ENCODE peak calls at places on chromosomes 7 and 10, in six cellular contexts. One of them, this sample, is unnamed.

GRCh38 chr10:68342909-68343516 is 10.3 kb upstream of the PBLD start:
- DNase-seq in posterior cingulate gyrus: no peak
- DNase-seq in stimulated activated CD8-positive, alpha-beta memory T cell treated with anti-CD3 and anti-CD28 coated beads, Interleukin-2, amount 100 ng/mL, for 48 hours: no peak
- DNase-seq in effector memory CD8-positive, alpha-beta T cell: no peak
- DNase-seq in iris pigment epithelial cell: no peak
- DNase-seq in stromal cell of bone marrow: no peak
- DNase-seq in this sample: no peak

GRCh38 chr10:6176691-6177231 is 26.0 kb upstream of the PFKFB3 start:
- DNase-seq in iris pigment epithelial cell: peak; percentile 39
- DNase-seq in stimulated activated CD8-positive, alpha-beta memory T cell treated with anti-CD3 and anti-CD28 coated beads, Interleukin-2, amount 100 ng/mL, for 48 hours: no peak
- DNase-seq in stromal cell of bone marrow: no peak
- DNase-seq in posterior cingulate gyrus: no peak
- DNase-seq in effector memory CD8-positive, alpha-beta T cell: no peak
- DNase-seq in this sample: no peak

GRCh38 chr7:121803041-121803440 is 69.9 kb upstream of the PTPRZ1 start:
- DNase-seq in stromal cell of bone marrow: no peak
- DNase-seq in stimulated activated CD8-positive, alpha-beta memory T cell treated with anti-CD3 and anti-CD28 coated beads, Interleukin-2, amount 100 ng/mL, for 48 hours: no peak
- DNase-seq in iris pigment epithelial cell: no peak
- DNase-seq in posterior cingulate gyrus: no peak
- DNase-seq in effector memory CD8-positive, alpha-beta T cell: no peak
- DNase-seq in this sample: no peak

GRCh38 chr7:33813331-33813730 is 92.0 kb upstream of the BMPER start:
- DNase-seq in effector memory CD8-positive, alpha-beta T cell: no peak
- DNase-seq in iris pigment epithelial cell: peak; percentile 22
- DNase-seq in posterior cingulate gyrus: no peak
- DNase-seq in stromal cell of bone marrow: no peak
- DNase-seq in stimulated activated CD8-positive, alpha-beta memory T cell treated with anti-CD3 and anti-CD28 coated beads, Interleukin-2, amount 100 ng/mL, for 48 hours: no peak
- DNase-seq in this sample: no peak

GRCh38 chr7:77702451-77703219 is 6.4 kb downstream of the RSBN1L start:
- DNase-seq in stromal cell of bone marrow: no peak
- DNase-seq in effector memory CD8-positive, alpha-beta T cell: no peak
- DNase-seq in posterior cingulate gyrus: no peak
- DNase-seq in iris pigment epithelial cell: no peak
- DNase-seq in stimulated activated CD8-positive, alpha-beta memory T cell treated with anti-CD3 and anti-CD28 coated beads, Interleukin-2, amount 100 ng/mL, for 48 hours: no peak
- DNase-seq in this sample: no peak

GRCh38 chr10:102832987-102833386 is 4.2 kb downstream of the CYP17A1 start:
- DNase-seq in stimulated activated CD8-positive, alpha-beta memory T cell treated with anti-CD3 and anti-CD28 coated beads, Interleukin-2, amount 100 ng/mL, for 48 hours: no peak
- DNase-seq in posterior cingulate gyrus: no peak
- DNase-seq in iris pigment epithelial cell: no peak
- DNase-seq in stromal cell of bone marrow: no peak
- DNase-seq in effector memory CD8-positive, alpha-beta T cell: no peak
- DNase-seq in this sample: no peak

GRCh38 chr7:151439855-151440798 is at the start of gene CRYGN:
- DNase-seq in stimulated activated CD8-positive, alpha-beta memory T cell treated with anti-CD3 and anti-CD28 coated beads, Interleukin-2, amount 100 ng/mL, for 48 hours: no peak
- DNase-seq in posterior cingulate gyrus: no peak
- DNase-seq in iris pigment epithelial cell: no peak
- DNase-seq in stromal cell of bone marrow: no peak
- DNase-seq in effector memory CD8-positive, alpha-beta T cell: no peak
- DNase-seq in this sample: no peak

GRCh38 chr7:117803476-117803875 is 69.8 kb downstream of the CTTNBP2 start:
- DNase-seq in iris pigment epithelial cell: peak; percentile 17
- DNase-seq in posterior cingulate gyrus: no peak
- DNase-seq in effector memory CD8-positive, alpha-beta T cell: no peak
- DNase-seq in stimulated activated CD8-positive, alpha-beta memory T cell treated with anti-CD3 and anti-CD28 coated beads, Interleukin-2, amount 100 ng/mL, for 48 hours: no peak
- DNase-seq in stromal cell of bone marrow: no peak
- DNase-seq in this sample: no peak

GRCh38 chr10:100021322-100021721 is 11.6 kb upstream of the DNMBP start:
- DNase-seq in posterior cingulate gyrus: no peak
- DNase-seq in stimulated activated CD8-positive, alpha-beta memory T cell treated with anti-CD3 and anti-CD28 coated beads, Interleukin-2, amount 100 ng/mL, for 48 hours: no peak
- DNase-seq in stromal cell of bone marrow: no peak
- DNase-seq in effector memory CD8-positive, alpha-beta T cell: no peak
- DNase-seq in iris pigment epithelial cell: no peak
- DNase-seq in this sample: no peak

GRCh38 chr7:5403442-5403841 is 20.2 kb downstream of the TNRC18 start:
- DNase-seq in stimulated activated CD8-positive, alpha-beta memory T cell treated with anti-CD3 and anti-CD28 coated beads, Interleukin-2, amount 100 ng/mL, for 48 hours: no peak
- DNase-seq in posterior cingulate gyrus: no peak
- DNase-seq in iris pigment epithelial cell: no peak
- DNase-seq in effector memory CD8-positive, alpha-beta T cell: no peak
- DNase-seq in stromal cell of bone marrow: no peak
- DNase-seq in this sample: no peak

GRCh38 chr7:37833107-37833817 is 15.1 kb upstream of the NME8 start:
- DNase-seq in stimulated activated CD8-positive, alpha-beta memory T cell treated with anti-CD3 and anti-CD28 coated beads, Interleukin-2, amount 100 ng/mL, for 48 hours: no peak
- DNase-seq in iris pigment epithelial cell: peak; percentile 40
- DNase-seq in posterior cingulate gyrus: peak; percentile 58
- DNase-seq in effector memory CD8-positive, alpha-beta T cell: peak; percentile 31
- DNase-seq in stromal cell of bone marrow: peak; percentile 26
- DNase-seq in this sample: peak; percentile 8

GRCh38 chr10:46520941-46521340 is 35.5 kb downstream of the GPRIN2 start:
- DNase-seq in stimulated activated CD8-positive, alpha-beta memory T cell treated with anti-CD3 and anti-CD28 coated beads, Interleukin-2, amount 100 ng/mL, for 48 hours: no peak
- DNase-seq in stromal cell of bone marrow: no peak
- DNase-seq in iris pigment epithelial cell: peak; percentile 31
- DNase-seq in effector memory CD8-positive, alpha-beta T cell: no peak
- DNase-seq in posterior cingulate gyrus: peak; percentile 10
- DNase-seq in this sample: no peak

GRCh38 chr10:12957081-12957480 is 44.4 kb downstream of the CCDC3 start:
- DNase-seq in stimulated activated CD8-positive, alpha-beta memory T cell treated with anti-CD3 and anti-CD28 coated beads, Interleukin-2, amount 100 ng/mL, for 48 hours: no peak
- DNase-seq in iris pigment epithelial cell: no peak
- DNase-seq in effector memory CD8-positive, alpha-beta T cell: no peak
- DNase-seq in posterior cingulate gyrus: no peak
- DNase-seq in stromal cell of bone marrow: no peak
- DNase-seq in this sample: no peak

GRCh38 chr10:133336131-133337078 is at the start of gene CALY:
- DNase-seq in stromal cell of bone marrow: no peak
- DNase-seq in effector memory CD8-positive, alpha-beta T cell: peak; percentile 95
- DNase-seq in iris pigment epithelial cell: no peak
- DNase-seq in stimulated activated CD8-positive, alpha-beta memory T cell treated with anti-CD3 and anti-CD28 coated beads, Interleukin-2, amount 100 ng/mL, for 48 hours: no peak
- DNase-seq in posterior cingulate gyrus: peak; percentile 63
- DNase-seq in this sample: peak; percentile 48

GRCh38 chr7:107966701-107967100 is 36.3 kb downstream of the LAMB1 start:
- DNase-seq in stromal cell of bone marrow: peak; percentile 43
- DNase-seq in posterior cingulate gyrus: no peak
- DNase-seq in iris pigment epithelial cell: peak; percentile 91
- DNase-seq in stimulated activated CD8-positive, alpha-beta memory T cell treated with anti-CD3 and anti-CD28 coated beads, Interleukin-2, amount 100 ng/mL, for 48 hours: no peak
- DNase-seq in effector memory CD8-positive, alpha-beta T cell: no peak
- DNase-seq in this sample: no peak

GRCh38 chr10:119655566-119656001 is 4.4 kb downstream of the BAG3 start:
- DNase-seq in iris pigment epithelial cell: peak; percentile 94
- DNase-seq in stromal cell of bone marrow: peak; percentile 54
- DNase-seq in posterior cingulate gyrus: no peak
- DNase-seq in effector memory CD8-positive, alpha-beta T cell: peak; percentile 11
- DNase-seq in stimulated activated CD8-positive, alpha-beta memory T cell treated with anti-CD3 and anti-CD28 coated beads, Interleukin-2, amount 100 ng/mL, for 48 hours: peak; percentile 30
- DNase-seq in this sample: no peak

GRCh38 chr7:157136372-157136771 is 2.4 kb upstream of the UBE3C start:
- DNase-seq in stimulated activated CD8-positive, alpha-beta memory T cell treated with anti-CD3 and anti-CD28 coated beads, Interleukin-2, amount 100 ng/mL, for 48 hours: no peak
- DNase-seq in stromal cell of bone marrow: peak; percentile 55
- DNase-seq in effector memory CD8-positive, alpha-beta T cell: no peak
- DNase-seq in iris pigment epithelial cell: peak; percentile 96
- DNase-seq in posterior cingulate gyrus: no peak
- DNase-seq in this sample: no peak

GRCh38 chr7:48249162-48249561 is 77.9 kb downstream of the ABCA13 start:
- DNase-seq in posterior cingulate gyrus: no peak
- DNase-seq in iris pigment epithelial cell: no peak
- DNase-seq in stimulated activated CD8-positive, alpha-beta memory T cell treated with anti-CD3 and anti-CD28 coated beads, Interleukin-2, amount 100 ng/mL, for 48 hours: no peak
- DNase-seq in effector memory CD8-positive, alpha-beta T cell: no peak
- DNase-seq in stromal cell of bone marrow: no peak
- DNase-seq in this sample: no peak

GRCh38 chr7:87148332-87148955 is 3.8 kb upstream of the DMTF1 start:
- DNase-seq in stimulated activated CD8-positive, alpha-beta memory T cell treated with anti-CD3 and anti-CD28 coated beads, Interleukin-2, amount 100 ng/mL, for 48 hours: no peak
- DNase-seq in effector memory CD8-positive, alpha-beta T cell: no peak
- DNase-seq in iris pigment epithelial cell: peak; percentile 46
- DNase-seq in stromal cell of bone marrow: no peak
- DNase-seq in posterior cingulate gyrus: no peak
- DNase-seq in this sample: no peak

GRCh38 chr7:105990726-105991465 is 27.8 kb downstream of the CDHR3 start:
- DNase-seq in stromal cell of bone marrow: peak; percentile 19
- DNase-seq in posterior cingulate gyrus: no peak
- DNase-seq in effector memory CD8-positive, alpha-beta T cell: no peak
- DNase-seq in stimulated activated CD8-positive, alpha-beta memory T cell treated with anti-CD3 and anti-CD28 coated beads, Interleukin-2, amount 100 ng/mL, for 48 hours: no peak
- DNase-seq in iris pigment epithelial cell: no peak
- DNase-seq in this sample: no peak

GRCh38 chr10:99993994-99994689 is 15.6 kb downstream of the DNMBP start:
- DNase-seq in effector memory CD8-positive, alpha-beta T cell: peak; percentile 22
- DNase-seq in posterior cingulate gyrus: peak; percentile 12
- DNase-seq in stimulated activated CD8-positive, alpha-beta memory T cell treated with anti-CD3 and anti-CD28 coated beads, Interleukin-2, amount 100 ng/mL, for 48 hours: peak; percentile 43
- DNase-seq in iris pigment epithelial cell: peak; percentile 96
- DNase-seq in stromal cell of bone marrow: peak; percentile 84
- DNase-seq in this sample: no peak

GRCh38 chr7:125112741-125113309 is 183.2 kb upstream of the POT1 start:
- DNase-seq in posterior cingulate gyrus: no peak
- DNase-seq in effector memory CD8-positive, alpha-beta T cell: no peak
- DNase-seq in stimulated activated CD8-positive, alpha-beta memory T cell treated with anti-CD3 and anti-CD28 coated beads, Interleukin-2, amount 100 ng/mL, for 48 hours: no peak
- DNase-seq in iris pigment epithelial cell: peak; percentile 47
- DNase-seq in stromal cell of bone marrow: no peak
- DNase-seq in this sample: no peak

GRCh38 chr10:71761105-71761511 is 12.2 kb downstream of the VSIR start:
- DNase-seq in iris pigment epithelial cell: no peak
- DNase-seq in stimulated activated CD8-positive, alpha-beta memory T cell treated with anti-CD3 and anti-CD28 coated beads, Interleukin-2, amount 100 ng/mL, for 48 hours: no peak
- DNase-seq in posterior cingulate gyrus: no peak
- DNase-seq in effector memory CD8-positive, alpha-beta T cell: no peak
- DNase-seq in stromal cell of bone marrow: no peak
- DNase-seq in this sample: no peak

GRCh38 chr7:72538856-72539255 is 126.7 kb upstream of the CALN1 start:
- DNase-seq in posterior cingulate gyrus: no peak
- DNase-seq in stimulated activated CD8-positive, alpha-beta memory T cell treated with anti-CD3 and anti-CD28 coated beads, Interleukin-2, amount 100 ng/mL, for 48 hours: no peak
- DNase-seq in effector memory CD8-positive, alpha-beta T cell: no peak
- DNase-seq in stromal cell of bone marrow: no peak
- DNase-seq in iris pigment epithelial cell: no peak
- DNase-seq in this sample: no peak

GRCh38 chr7:98244871-98245270 is 7.2 kb downstream of the TECPR1 start:
- DNase-seq in iris pigment epithelial cell: no peak
- DNase-seq in stimulated activated CD8-positive, alpha-beta memory T cell treated with anti-CD3 and anti-CD28 coated beads, Interleukin-2, amount 100 ng/mL, for 48 hours: no peak
- DNase-seq in posterior cingulate gyrus: no peak
- DNase-seq in stromal cell of bone marrow: no peak
- DNase-seq in effector memory CD8-positive, alpha-beta T cell: no peak
- DNase-seq in this sample: no peak

GRCh38 chr7:159108491-159108890 is 36.2 kb downstream of the VIPR2 start:
- DNase-seq in stromal cell of bone marrow: no peak
- DNase-seq in effector memory CD8-positive, alpha-beta T cell: no peak
- DNase-seq in stimulated activated CD8-positive, alpha-beta memory T cell treated with anti-CD3 and anti-CD28 coated beads, Interleukin-2, amount 100 ng/mL, for 48 hours: no peak
- DNase-seq in posterior cingulate gyrus: no peak
- DNase-seq in iris pigment epithelial cell: no peak
- DNase-seq in this sample: no peak

GRCh38 chr10:22723343-22723779 is 9.0 kb upstream of the PIP4K2A start:
- DNase-seq in effector memory CD8-positive, alpha-beta T cell: no peak
- DNase-seq in iris pigment epithelial cell: no peak
- DNase-seq in stromal cell of bone marrow: no peak
- DNase-seq in stimulated activated CD8-positive, alpha-beta memory T cell treated with anti-CD3 and anti-CD28 coated beads, Interleukin-2, amount 100 ng/mL, for 48 hours: no peak
- DNase-seq in posterior cingulate gyrus: no peak
- DNase-seq in this sample: peak; percentile 40

GRCh38 chr7:128347573-128348147 is 4.0 kb upstream of the RBM28 start:
- DNase-seq in posterior cingulate gyrus: peak; percentile 68
- DNase-seq in stimulated activated CD8-positive, alpha-beta memory T cell treated with anti-CD3 and anti-CD28 coated beads, Interleukin-2, amount 100 ng/mL, for 48 hours: no peak
- DNase-seq in stromal cell of bone marrow: no peak
- DNase-seq in iris pigment epithelial cell: peak; percentile 34
- DNase-seq in effector memory CD8-positive, alpha-beta T cell: peak; percentile 15
- DNase-seq in this sample: peak; percentile 46

GRCh38 chr10:114905450-114905849 is 32.5 kb upstream of the TRUB1 start:
- DNase-seq in stimulated activated CD8-positive, alpha-beta memory T cell treated with anti-CD3 and anti-CD28 coated beads, Interleukin-2, amount 100 ng/mL, for 48 hours: no peak
- DNase-seq in iris pigment epithelial cell: peak; percentile 21
- DNase-seq in posterior cingulate gyrus: no peak
- DNase-seq in stromal cell of bone marrow: peak; percentile 74
- DNase-seq in effector memory CD8-positive, alpha-beta T cell: no peak
- DNase-seq in this sample: no peak

GRCh38 chr10:23418051-23418681 is 20.7 kb upstream of the OTUD1 start:
- DNase-seq in effector memory CD8-positive, alpha-beta T cell: no peak
- DNase-seq in stromal cell of bone marrow: no peak
- DNase-seq in stimulated activated CD8-positive, alpha-beta memory T cell treated with anti-CD3 and anti-CD28 coated beads, Interleukin-2, amount 100 ng/mL, for 48 hours: no peak
- DNase-seq in iris pigment epithelial cell: no peak
- DNase-seq in posterior cingulate gyrus: no peak
- DNase-seq in this sample: no peak

GRCh38 chr7:158747408-158747807 is 42.8 kb upstream of the NCAPG2 start:
- DNase-seq in stromal cell of bone marrow: no peak
- DNase-seq in iris pigment epithelial cell: no peak
- DNase-seq in stimulated activated CD8-positive, alpha-beta memory T cell treated with anti-CD3 and anti-CD28 coated beads, Interleukin-2, amount 100 ng/mL, for 48 hours: no peak
- DNase-seq in posterior cingulate gyrus: no peak
- DNase-seq in effector memory CD8-positive, alpha-beta T cell: no peak
- DNase-seq in this sample: no peak

GRCh38 chr10:127354255-127354654 is 157.9 kb upstream of the INSYN2A start:
- DNase-seq in iris pigment epithelial cell: peak; percentile 29
- DNase-seq in posterior cingulate gyrus: no peak
- DNase-seq in stromal cell of bone marrow: no peak
- DNase-seq in effector memory CD8-positive, alpha-beta T cell: no peak
- DNase-seq in stimulated activated CD8-positive, alpha-beta memory T cell treated with anti-CD3 and anti-CD28 coated beads, Interleukin-2, amount 100 ng/mL, for 48 hours: no peak
- DNase-seq in this sample: no peak

GRCh38 chr10:74164641-74165529 is 13.9 kb downstream of the ADK start:
- DNase-seq in iris pigment epithelial cell: peak; percentile 65
- DNase-seq in posterior cingulate gyrus: no peak
- DNase-seq in effector memory CD8-positive, alpha-beta T cell: no peak
- DNase-seq in stimulated activated CD8-positive, alpha-beta memory T cell treated with anti-CD3 and anti-CD28 coated beads, Interleukin-2, amount 100 ng/mL, for 48 hours: no peak
- DNase-seq in stromal cell of bone marrow: no peak
- DNase-seq in this sample: no peak

GRCh38 chr10:77179015-77179695 is 458.5 kb downstream of the KCNMA1 start:
- DNase-seq in stromal cell of bone marrow: peak; percentile 90
- DNase-seq in posterior cingulate gyrus: no peak
- DNase-seq in stimulated activated CD8-positive, alpha-beta memory T cell treated with anti-CD3 and anti-CD28 coated beads, Interleukin-2, amount 100 ng/mL, for 48 hours: no peak
- DNase-seq in effector memory CD8-positive, alpha-beta T cell: no peak
- DNase-seq in iris pigment epithelial cell: peak; percentile 89
- DNase-seq in this sample: no peak

GRCh38 chr10:16853201-16853600 is 36.0 kb upstream of the RSU1 start:
- DNase-seq in stimulated activated CD8-positive, alpha-beta memory T cell treated with anti-CD3 and anti-CD28 coated beads, Interleukin-2, amount 100 ng/mL, for 48 hours: no peak
- DNase-seq in stromal cell of bone marrow: no peak
- DNase-seq in posterior cingulate gyrus: no peak
- DNase-seq in iris pigment epithelial cell: peak; percentile 72
- DNase-seq in effector memory CD8-positive, alpha-beta T cell: no peak
- DNase-seq in this sample: no peak

GRCh38 chr10:44902838-44903545 is 8.1 kb upstream of the TMEM72 start:
- DNase-seq in stimulated activated CD8-positive, alpha-beta memory T cell treated with anti-CD3 and anti-CD28 coated beads, Interleukin-2, amount 100 ng/mL, for 48 hours: no peak
- DNase-seq in iris pigment epithelial cell: no peak
- DNase-seq in stromal cell of bone marrow: no peak
- DNase-seq in posterior cingulate gyrus: no peak
- DNase-seq in effector memory CD8-positive, alpha-beta T cell: no peak
- DNase-seq in this sample: no peak

GRCh38 chr7:74606101-74606908 is 51.2 kb upstream of the GTF2I start:
- DNase-seq in stimulated activated CD8-positive, alpha-beta memory T cell treated with anti-CD3 and anti-CD28 coated beads, Interleukin-2, amount 100 ng/mL, for 48 hours: peak; percentile 22
- DNase-seq in stromal cell of bone marrow: no peak
- DNase-seq in posterior cingulate gyrus: peak; percentile 44
- DNase-seq in effector memory CD8-positive, alpha-beta T cell: peak; percentile 5
- DNase-seq in iris pigment epithelial cell: no peak
- DNase-seq in this sample: no peak

GRCh38 chr10:60747817-60748469 is 30.3 kb upstream of the CDK1 start:
- DNase-seq in iris pigment epithelial cell: no peak
- DNase-seq in posterior cingulate gyrus: no peak
- DNase-seq in effector memory CD8-positive, alpha-beta T cell: no peak
- DNase-seq in stimulated activated CD8-positive, alpha-beta memory T cell treated with anti-CD3 and anti-CD28 coated beads, Interleukin-2, amount 100 ng/mL, for 48 hours: no peak
- DNase-seq in stromal cell of bone marrow: no peak
- DNase-seq in this sample: no peak

GRCh38 chr7:53984776-53985175 is 557.4 kb upstream of the VSTM2A start:
- DNase-seq in iris pigment epithelial cell: no peak
- DNase-seq in stimulated activated CD8-positive, alpha-beta memory T cell treated with anti-CD3 and anti-CD28 coated beads, Interleukin-2, amount 100 ng/mL, for 48 hours: no peak
- DNase-seq in posterior cingulate gyrus: no peak
- DNase-seq in stromal cell of bone marrow: no peak
- DNase-seq in effector memory CD8-positive, alpha-beta T cell: no peak
- DNase-seq in this sample: no peak

GRCh38 chr10:71255817-71256660 is 43.7 kb downstream of the UNC5B start:
- DNase-seq in stromal cell of bone marrow: peak; percentile 86
- DNase-seq in posterior cingulate gyrus: peak; percentile 40
- DNase-seq in stimulated activated CD8-positive, alpha-beta memory T cell treated with anti-CD3 and anti-CD28 coated beads, Interleukin-2, amount 100 ng/mL, for 48 hours: no peak
- DNase-seq in effector memory CD8-positive, alpha-beta T cell: no peak
- DNase-seq in iris pigment epithelial cell: peak; percentile 76
- DNase-seq in this sample: peak; percentile 17

This sample was measured in hippocampal formation.